ENCODE peak calls at places on chromosomes 3 and 15, in four cellular contexts. Y, F, X and L are unnamed samples.
A peak's percentile ranks its signal among the peaks of the same experiment; 100 is the strongest.

GRCh38 chr15:35444557-35445204 is 101.3 kb downstream of the DPH6 start:
- DNase-seq in F (no peak), Y (peak; percentile 50), X (no peak), L (no peak)

GRCh38 chr3:140843656-140844055 is 98.0 kb upstream of the SLC25A36 start:
- DNase-seq in F (no peak), X (no peak), Y (no peak), L (no peak)

GRCh38 chr15:91264651-91265351 is 164.7 kb downstream of the SV2B start:
- DNase-seq in F (no peak), Y (no peak), X (no peak), L (no peak)

GRCh38 chr15:75544273-75544862 is 34.7 kb downstream of the PTPN9 start:
- DNase-seq in Y (no peak), X (no peak), F (no peak), L (no peak)

GRCh38 chr3:124263168-124263567 is 271.2 kb upstream of the ROPN1 start:
- DNase-seq in F (no peak), Y (peak; percentile 94), X (no peak), L (no peak)

GRCh38 chr15:91941871-91942270 is 88.4 kb downstream of the SLCO3A1 start:
- DNase-seq in Y (peak; percentile 9), F (no peak), X (no peak), L (no peak)

GRCh38 chr3:197528190-197528589 is 27.6 kb downstream of the BDH1 start:
- DNase-seq in Y (no peak), F (no peak), X (no peak), L (no peak)

GRCh38 chr3:143464850-143465249 is 345.3 kb downstream of the CHST2 start:
- DNase-seq in Y (no peak), F (no peak), X (no peak), L (no peak)

GRCh38 chr3:155024006-155024638 is 56.0 kb upstream of the MME start:
- DNase-seq in F (no peak), Y (peak; percentile 36), X (no peak), L (no peak)

GRCh38 chr3:81005992-81006391 is 755.5 kb downstream of the GBE1 start:
- DNase-seq in F (no peak), X (no peak), Y (no peak), L (no peak)

GRCh38 chr15:98763179-98763578 is 114.8 kb downstream of the IGF1R start:
- DNase-seq in Y (no peak), X (no peak), F (no peak), L (no peak)

GRCh38 chr3:23324745-23325144 is 121.6 kb downstream of the UBE2E2 start:
- DNase-seq in Y (peak; percentile 57), F (no peak), X (no peak), L (no peak)

GRCh38 chr3:170081079-170081741 is 43.4 kb downstream of the GPR160 start:
- DNase-seq in X (no peak), F (no peak), Y (peak; percentile 84), L (no peak)

GRCh38 chr15:65027593-65027992 is 1.8 kb downstream of the MTFMT start:
- DNase-seq in Y (no peak), X (no peak), F (no peak), L (no peak)

GRCh38 chr3:195012100-195012499 is 258.9 kb downstream of the XXYLT1 start:
- DNase-seq in Y (no peak), F (no peak), X (no peak), L (no peak)

GRCh38 chr15:69876030-69876429 is 221.7 kb downstream of the TLE3 start:
- DNase-seq in Y (no peak), X (no peak), F (no peak), L (no peak)